ENCODE peak calls at places on chromosomes 5 and 9, in nine cellular contexts. I is lower leg skin, G is esophagus muscularis mucosa, B is stomach, R is H1, Y is body of pancreas, X is adrenal gland, F is upper lobe of left lung, Z is sigmoid colon. E is an unnamed sample.

GRCh38 chr9:124008307-124008854 is 3.2 kb upstream of the LHX2 start:
- DNase-seq in I (no peak), G (no peak), B (no peak), R (peak; percentile 86), Y (no peak), X (no peak), F (no peak), Z (no peak), E (no peak)

GRCh38 chr5:172035039-172035438 is 28.6 kb upstream of the FBXW11 start:
- DNase-seq in I (no peak), G (no peak), B (no peak), R (no peak), Y (no peak), X (no peak), F (no peak), Z (no peak), E (no peak)

GRCh38 chr5:164600166-164600715 is 1094.8 kb downstream of the MAT2B start:
- DNase-seq in I (no peak), G (no peak), B (no peak), R (no peak), Y (no peak), X (no peak), F (no peak), Z (no peak), E (no peak)

GRCh38 chr5:14199902-14200301 is 56.8 kb downstream of the TRIO start:
- DNase-seq in I (no peak), G (no peak), B (no peak), R (no peak), Y (no peak), X (peak; percentile 66), F (no peak), Z (no peak), E (no peak)

GRCh38 chr9:71446499-71447411 is 321.6 kb downstream of the CEMIP2 start:
- DNase-seq in I (peak; percentile 86), G (no peak), B (peak; percentile 27), R (peak; percentile 85), Y (peak; percentile 27), X (peak; percentile 16), F (no peak), Z (no peak), E (peak; percentile 68)

GRCh38 chr9:134707031-134707680 is 65.6 kb downstream of the COL5A1 start:
- DNase-seq in I (no peak), G (no peak), B (peak; percentile 51), R (no peak), Y (peak; percentile 64), X (peak; percentile 44), F (peak; percentile 36), Z (peak; percentile 98), E (peak; percentile 22)

GRCh38 chr9:6150483-6150882 is 65.1 kb upstream of the IL33 start:
- DNase-seq in I (no peak), G (no peak), B (no peak), R (no peak), Y (no peak), X (no peak), F (no peak), Z (no peak), E (no peak)

GRCh38 chr9:272251-273213 is 57.9 kb downstream of the DOCK8 start:
- DNase-seq in I (no peak), G (no peak), B (peak; percentile 41), R (no peak), Y (peak; percentile 52), X (peak; percentile 31), F (peak; percentile 67), Z (no peak), E (no peak)

GRCh38 chr9:134984372-134985240 is 66.9 kb upstream of the FCN1 start:
- DNase-seq in I (peak; percentile 81), G (no peak), B (no peak), R (no peak), Y (no peak), X (no peak), F (peak; percentile 16), Z (peak; percentile 49), E (no peak)

GRCh38 chr9:85603920-85604319 is 137.8 kb downstream of the AGTPBP1 start:
- DNase-seq in I (no peak), G (no peak), B (no peak), R (no peak), Y (no peak), X (no peak), F (no peak), Z (no peak), E (no peak)

GRCh38 chr5:56640763-56641406 is 174.5 kb upstream of the MAP3K1 start:
- DNase-seq in I (no peak), G (no peak), B (peak; percentile 75), R (no peak), Y (peak; percentile 86), X (peak; percentile 37), F (peak; percentile 54), Z (peak; percentile 69), E (no peak)

GRCh38 chr5:115579747-115580173 is 22.5 kb downstream of the TICAM2 start:
- DNase-seq in I (no peak), G (no peak), B (no peak), R (no peak), Y (no peak), X (no peak), F (no peak), Z (no peak), E (no peak)

DNA sequence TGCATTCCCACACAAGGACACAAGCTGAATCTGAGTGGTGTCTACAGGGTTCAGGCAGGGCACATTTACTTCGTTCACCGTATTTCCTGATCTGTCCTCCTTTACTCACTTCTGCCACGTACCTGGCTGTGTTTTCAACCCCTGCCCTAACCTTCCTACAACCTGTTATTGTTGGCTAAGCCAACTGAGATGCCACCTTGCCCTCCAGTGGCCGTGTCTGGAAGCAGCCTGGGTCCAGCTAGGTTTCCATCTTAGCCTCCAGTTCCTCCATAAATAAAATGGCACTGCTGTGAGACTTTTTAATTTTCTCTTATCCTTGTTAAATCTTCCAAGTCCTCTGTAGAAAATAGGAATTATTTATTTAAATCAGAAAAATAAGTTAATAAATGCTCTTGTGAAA is 64.8 kb downstream of the ATP10B start:
- DNase-seq in I (no peak), G (no peak), B (peak; percentile 48), R (peak; percentile 53), Y (peak; percentile 69), X (no peak), F (peak; percentile 31), Z (no peak), E (no peak)
- TF ChIP-seq CTCF in I (no peak), G (no peak), B (peak; percentile 16), R (peak; percentile 88), Y (peak; percentile 76), X (no peak), F (no peak), Z (peak; percentile 57), E (no peak)

GRCh38 chr9:127614961-127615360 is 2.9 kb downstream of the STXBP1 start:
- DNase-seq in I (no peak), G (no peak), B (no peak), R (no peak), Y (no peak), X (peak; percentile 62), F (peak; percentile 34), Z (no peak), E (no peak)

GRCh38 chr9:127612993-127613954 is 1.2 kb downstream of the STXBP1 start:
- DNase-seq in I (peak; percentile 95), G (peak; percentile 95), B (peak; percentile 52), R (peak; percentile 80), Y (peak; percentile 61), X (peak; percentile 70), F (peak; percentile 83), Z (peak; percentile 91), E (peak; percentile 70)

GRCh38 chr9:127608104-127608966 is 3.7 kb upstream of the STXBP1 start:
- DNase-seq in I (peak; percentile 87), G (no peak), B (peak; percentile 81), R (peak; percentile 90), Y (peak; percentile 84), X (peak; percentile 79), F (peak; percentile 86), Z (peak; percentile 90), E (peak; percentile 55)

DNA sequence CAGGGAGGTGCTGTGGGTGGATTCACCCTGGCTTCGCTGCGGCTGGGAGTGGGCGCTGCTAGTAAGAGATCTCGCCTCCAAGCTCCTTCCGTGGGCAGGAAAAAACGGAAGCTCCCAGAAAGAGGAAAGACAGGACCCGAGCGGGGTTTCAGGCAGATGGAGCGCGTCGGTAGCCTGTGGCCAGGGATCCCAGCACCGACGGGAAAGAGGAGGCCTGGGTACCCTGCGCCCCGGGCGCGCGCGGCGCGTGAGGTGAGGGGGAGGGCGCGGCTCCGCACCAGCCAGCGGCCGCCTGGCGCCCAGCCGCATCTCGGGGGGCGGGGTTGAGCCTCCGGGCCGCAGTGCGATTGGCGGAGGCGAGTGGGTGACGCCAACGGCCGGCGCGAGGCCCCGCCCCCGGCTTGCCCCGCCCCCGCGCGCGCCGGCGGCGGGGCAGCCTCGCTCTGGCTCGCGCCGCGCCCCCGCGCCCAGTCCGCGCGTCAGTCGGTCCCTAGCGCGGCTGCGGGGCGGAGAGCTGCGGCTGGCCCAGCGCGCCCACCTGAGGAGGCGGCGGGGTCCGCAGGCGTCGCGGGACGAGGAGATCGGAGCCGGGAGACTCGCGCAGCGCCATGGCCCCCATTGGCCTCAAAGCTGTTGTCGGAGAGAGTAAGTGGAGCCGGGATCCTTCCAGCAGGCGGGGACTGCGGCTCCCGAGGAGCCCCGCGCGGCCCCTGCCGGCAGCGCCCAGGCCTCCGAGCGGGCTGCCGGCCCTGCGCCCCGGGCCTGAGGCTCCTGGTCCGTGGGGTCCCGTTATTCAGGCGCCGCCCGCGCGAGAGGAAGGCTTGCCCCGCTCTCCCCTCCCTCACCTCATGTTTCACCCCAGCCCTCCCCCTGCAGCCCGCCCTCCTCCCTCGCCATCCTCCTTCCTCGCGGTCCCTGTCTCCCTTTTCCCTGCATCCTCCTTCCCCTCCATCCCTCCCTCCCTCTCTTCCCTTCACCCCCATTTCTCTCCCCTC is at the start of gene STXBP1:
- DNase-seq in I (peak; percentile 97), G (peak; percentile 95), B (peak; percentile 91), R (peak; percentile 91), Y (peak; percentile 90), X (peak; percentile 92), F (peak; percentile 87), Z (peak; percentile 94), E (peak; percentile 82)
- TF ChIP-seq POLR2A in I (no peak), G (peak; percentile 72), B (no peak), R (peak; percentile 62), Y (peak; percentile 65), X (peak; percentile 88), F (no peak), Z (peak; percentile 36), E (peak; percentile 85)

DNA sequence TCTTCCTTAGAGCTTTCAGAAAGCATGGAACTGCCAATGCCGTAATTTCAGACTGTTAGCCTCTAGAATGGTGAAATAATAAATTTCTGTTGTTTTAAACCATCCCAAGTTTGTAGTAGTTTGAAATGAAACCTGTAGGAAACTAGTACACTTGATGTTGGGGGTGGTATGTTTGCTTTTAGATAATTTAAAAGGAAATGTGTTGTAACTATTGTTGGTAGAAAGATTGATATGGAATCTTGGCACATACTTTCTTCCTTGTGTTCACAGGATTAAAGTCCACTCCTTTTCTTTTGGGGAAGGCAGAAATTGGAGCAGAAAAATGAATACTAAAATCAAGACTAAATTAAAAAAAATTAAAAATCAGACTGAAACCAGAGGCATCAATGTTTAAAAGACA is 66.0 kb upstream of the ARRDC3 start:
- DNase-seq in I (no peak), G (no peak), B (no peak), R (no peak), Y (no peak), X (no peak), F (no peak), Z (no peak), E (peak; percentile 9)
- TF ChIP-seq CTCF in I (no peak), G (no peak), B (no peak), R (no peak), Y (no peak), X (no peak), F (no peak), Z (no peak), E (no peak)

DNA sequence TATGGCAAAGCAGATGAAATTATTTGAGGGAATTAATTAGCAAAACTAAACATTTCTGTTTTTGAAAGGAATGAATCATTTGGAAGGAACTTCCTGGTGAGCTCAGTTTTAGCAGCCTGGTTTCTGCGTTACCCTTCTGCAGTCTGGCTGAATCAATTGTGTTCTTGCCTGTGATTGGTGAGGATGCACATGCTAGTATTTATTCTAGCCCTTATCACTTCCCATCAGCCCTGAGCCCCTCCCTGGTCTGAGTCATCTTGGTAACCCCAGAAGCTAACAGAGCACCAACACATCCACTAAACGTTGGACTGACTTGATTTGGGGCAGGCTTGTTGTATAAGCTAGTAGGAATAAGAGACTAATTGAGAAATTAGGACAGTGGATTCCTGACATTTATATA is 6.6 kb downstream of the TJP2 start:
- DNase-seq in I (no peak), G (no peak), B (peak; percentile 54), R (no peak), Y (peak; percentile 77), X (peak; percentile 74), F (peak; percentile 53), Z (no peak), E (peak; percentile 98)
- TF ChIP-seq POLR2A in I (no peak), G (no peak), B (no peak), R (no peak), Y (no peak), X (peak; percentile 26), F (no peak), Z (no peak), E (no peak)

E was measured in endothelial cell of umbilical vein.